ENCODE peak calls at places on chromosomes 12 and 14, in six cellular contexts. V is astrocyte, W is left ventricle myocardium inferior, B is adrenal gland, P is adipocyte, L is fibroblast of lung. O is an unnamed sample.

GRCh38 chr12:102883204-102883799 is 33.7 kb downstream of the PAH start:
- DNase-seq in P (peak; percentile 79), V (no peak), L (peak; percentile 8), W (peak; percentile 24), B (peak; percentile 72), O (peak; percentile 62)

GRCh38 chr14:31180299-31181051 is 27.1 kb downstream of the HECTD1 start:
- DNase-seq in V (no peak), P (no peak), W (no peak), B (no peak), L (no peak), O (no peak)

GRCh38 chr14:58772814-58773620 is 135.3 kb downstream of the DACT1 start:
- DNase-seq in B (no peak), W (no peak), P (no peak), L (peak; percentile 27), V (peak; percentile 17), O (no peak)

GRCh38 chr14:68405959-68406358 is 386.9 kb downstream of the ZFP36L1 start:
- DNase-seq in W (no peak), B (no peak), L (peak; percentile 69), P (no peak), V (peak; percentile 60), O (no peak)

GRCh38 chr14:93115069-93115919 is 431 bp downstream of the ITPK1 start:
- DNase-seq in V (peak; percentile 66), W (peak; percentile 91), B (peak; percentile 84), P (peak; percentile 96), L (peak; percentile 80), O (peak; percentile 88)

GRCh38 chr14:39492267-39492666 is 60.0 kb upstream of the FBXO33 start:
- DNase-seq in W (no peak), L (peak; percentile 95), B (no peak), V (peak; percentile 93), P (peak; percentile 56), O (no peak)

GRCh38 chr12:62703011-62703380 is 232.0 kb downstream of the PPM1H start:
- DNase-seq in B (no peak), P (no peak), V (peak; percentile 81), W (no peak), L (peak; percentile 85), O (no peak)

GRCh38 chr14:103641181-103641580 is 12.2 kb downstream of the KLC1 start:
- DNase-seq in W (no peak), B (peak; percentile 44), V (peak; percentile 83), L (peak; percentile 87), P (no peak), O (no peak)

GRCh38 chr12:58443273-58443980 is 476.9 kb downstream of the LRIG3 start:
- DNase-seq in P (peak; percentile 25), W (no peak), L (peak; percentile 30), B (peak; percentile 18), V (no peak), O (peak; percentile 16)

GRCh38 chr12:53624956-53625355 is 1.2 kb downstream of the ATF7 start:
- DNase-seq in V (no peak), P (peak; percentile 32), B (no peak), W (no peak), L (no peak), O (no peak)

GRCh38 chr14:23588884-23589598 is 10.5 kb upstream of the JPH4 start:
- DNase-seq in V (peak; percentile 71), W (peak; percentile 86), B (peak; percentile 95), P (peak; percentile 85), L (peak; percentile 80), O (peak; percentile 93)

GRCh38 chr14:56976211-56976610 is 165.9 kb upstream of the OTX2 start:
- DNase-seq in P (no peak), L (no peak), W (no peak), B (no peak), V (no peak), O (no peak)

GRCh38 chr14:57182760-57183503 is 85.8 kb downstream of the EXOC5 start:
- DNase-seq in V (no peak), L (no peak), W (no peak), P (peak; percentile 54), B (no peak), O (peak; percentile 16)

GRCh38 chr12:122740351-122740750 is 9.7 kb upstream of the HCAR1 start:
- DNase-seq in V (no peak), B (no peak), P (no peak), W (no peak), L (no peak), O (no peak)

GRCh38 chr12:47812797-47813490 is 6.8 kb downstream of the HDAC7 start:
- DNase-seq in W (peak; percentile 91), B (peak; percentile 95), V (peak; percentile 84), L (peak; percentile 92), P (peak; percentile 92), O (peak; percentile 93)

GRCh38 chr14:52944267-52944666 is 6.6 kb downstream of the FERMT2 start:
- DNase-seq in P (no peak), V (no peak), W (no peak), L (no peak), B (no peak), O (no peak)

GRCh38 chr12:124684971-124685688 is 117.7 kb upstream of the NCOR2 start:
- DNase-seq in W (no peak), B (peak; percentile 38), V (peak; percentile 83), L (peak; percentile 86), P (peak; percentile 76), O (peak; percentile 51)

GRCh38 chr12:115388139-115388538 is 704.2 kb upstream of the TBX3 start:
- DNase-seq in L (no peak), V (no peak), B (no peak), P (no peak), W (no peak), O (no peak)

GRCh38 chr12:14532152-14532551 is 35.5 kb downstream of the PLBD1 start:
- DNase-seq in L (no peak), V (no peak), B (no peak), P (no peak), W (no peak), O (no peak)

GRCh38 chr12:50090391-50090790 is 5.2 kb downstream of the SMARCD1 start:
- DNase-seq in B (no peak), V (no peak), W (no peak), P (no peak), L (no peak), O (no peak)

GRCh38 chr12:32561931-32562341 is 117.2 kb upstream of the DNM1L start:
- DNase-seq in W (no peak), P (no peak), L (peak; percentile 48), B (no peak), V (peak; percentile 23), O (no peak)

GRCh38 chr12:111314949-111315539 is 53.9 kb downstream of the PHETA1 start:
- DNase-seq in P (no peak), L (no peak), V (no peak), W (no peak), B (no peak), O (no peak)

GRCh38 chr12:10366875-10367274 is 23.0 kb downstream of the KLRK1 start:
- DNase-seq in P (peak; percentile 80), B (no peak), W (no peak), L (no peak), V (no peak), O (no peak)

GRCh38 chr12:123119808-123120207 is 31.1 kb downstream of the PITPNM2 start:
- DNase-seq in V (no peak), P (no peak), B (no peak), L (no peak), W (no peak), O (no peak)

DNA sequence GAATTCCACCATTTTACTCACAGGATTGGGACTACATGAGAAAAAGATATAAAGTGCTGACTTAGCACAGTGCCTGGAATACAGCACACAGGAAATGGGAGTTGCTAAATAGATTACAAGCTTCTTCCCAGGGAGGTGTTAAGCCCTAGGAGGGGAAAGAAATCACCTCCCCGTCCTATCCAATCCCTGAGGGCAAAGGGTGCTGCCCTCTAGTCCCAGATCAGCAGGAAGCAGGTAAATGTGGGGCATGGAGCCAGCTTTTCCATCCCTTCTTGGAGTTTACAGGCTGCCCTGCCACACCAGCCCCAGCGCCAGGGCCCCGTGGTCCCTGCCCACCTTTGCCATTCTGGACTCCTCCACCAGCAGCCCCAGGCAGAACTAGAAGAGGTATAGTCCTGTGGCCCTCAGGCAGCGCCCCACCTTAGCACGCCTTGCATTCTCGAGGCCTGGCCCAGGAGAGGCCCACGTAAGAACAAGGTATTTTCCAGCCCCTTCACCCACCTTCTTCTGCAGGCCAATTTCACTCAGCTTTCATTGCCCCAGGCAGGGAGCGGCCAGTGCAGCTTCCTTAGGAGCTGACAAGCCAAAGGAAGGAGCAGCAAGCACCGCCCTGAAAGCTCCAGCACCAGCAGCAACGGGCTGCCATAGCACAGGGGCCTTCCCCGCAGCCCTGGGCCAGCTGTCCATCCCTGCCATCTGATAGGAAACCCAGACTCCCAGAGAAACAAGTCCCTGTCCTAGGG is 28.8 kb upstream of the RPLP0 start:
- DNase-seq in P (peak; percentile 50), V (no peak), L (no peak), W (no peak), B (no peak), O (peak; percentile 35)
- H3K4me3 ChIP-seq in P (peak overlapping the region; percentile 57), V (peak overlapping the region; percentile 19), L (no peak overlapping the region), W (peak overlapping the region; percentile 47), B (peak overlapping the region; percentile 2), O (no peak overlapping the region)

GRCh38 chr14:74981833-74982232 is 20.9 kb upstream of the EIF2B2 start:
- DNase-seq in P (no peak), B (no peak), W (no peak), L (no peak), V (no peak), O (no peak)

GRCh38 chr14:74979442-74980397 is 23.0 kb upstream of the EIF2B2 start:
- DNase-seq in V (peak; percentile 11), L (peak; percentile 21), B (no peak), W (no peak), P (peak; percentile 73), O (no peak)

GRCh38 chr14:74980398-74980745 is 22.3 kb upstream of the EIF2B2 start:
- DNase-seq in P (no peak), L (peak; percentile 20), W (no peak), V (no peak), B (no peak), O (no peak)

GRCh38 chr14:74982661-74983060 is 20.1 kb upstream of the EIF2B2 start:
- DNase-seq in W (no peak), P (no peak), V (no peak), L (no peak), B (no peak), O (no peak)

GRCh38 chr14:74980746-74981661 is 21.7 kb upstream of the EIF2B2 start:
- DNase-seq in V (peak; percentile 55), B (no peak), W (no peak), L (peak; percentile 72), P (peak; percentile 17), O (no peak)
- H3K4me3 ChIP-seq in V (no peak overlapping the region), B (no peak overlapping the region), W (no peak overlapping the region), L (no peak overlapping the region), P (no peak overlapping the region), O (no peak overlapping the region)

DNA sequence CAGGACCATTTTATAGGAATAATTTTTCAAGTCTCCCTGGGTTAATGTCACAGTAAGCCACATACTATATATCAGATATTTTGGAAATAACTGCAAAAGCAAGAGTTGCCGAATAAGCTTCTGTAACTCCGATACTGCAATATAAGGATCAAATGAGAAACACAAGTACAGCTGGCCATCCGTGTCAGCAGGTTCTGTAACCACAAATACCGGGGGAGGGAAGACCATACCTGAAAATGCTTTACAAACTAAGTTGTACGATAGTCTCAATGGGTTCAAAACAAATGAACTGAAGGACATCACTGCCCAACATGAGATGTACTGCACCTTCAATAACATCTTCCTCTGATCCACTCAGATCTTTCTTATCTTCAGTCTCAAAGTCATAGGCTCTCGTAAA is 1.8 kb downstream of the SYCP3 start:
- DNase-seq in B (no peak), W (no peak), L (no peak), V (no peak), P (no peak), O (no peak)
- H3K4me3 ChIP-seq in B (no peak overlapping the region), W (no peak overlapping the region), L (no peak overlapping the region), V (no peak overlapping the region), P (no peak overlapping the region), O (no peak overlapping the region)

GRCh38 chr12:6188954-6189353 is 11.2 kb upstream of the CD9 start:
- DNase-seq in L (no peak), B (no peak), V (no peak), P (no peak), W (no peak), O (no peak)
- H3K4me3 ChIP-seq in L (no peak overlapping the region), B (no peak overlapping the region), V (no peak overlapping the region), P (no peak overlapping the region), W (no peak overlapping the region), O (no peak overlapping the region)

O was measured in thyroid gland.